ENCODE peak calls at places on chromosomes 3 and 15, in ten cellular contexts. One of them, this sample, is unnamed.

GRCh38 chr15:47471020-47471419 is 246.3 kb upstream of the SEMA6D start:
- DNase-seq in kidney epithelial cell: no peak
- DNase-seq in A549: no peak
- DNase-seq in fibroblast of the aortic adventitia: peak; percentile 32
- DNase-seq in cardiac fibroblast: peak; percentile 84
- DNase-seq in fibroblast of lung: no peak
- DNase-seq in ovary: no peak
- DNase-seq in SK-N-SH: no peak
- DNase-seq in HL-60: no peak
- DNase-seq in left ventricle myocardium inferior: no peak
- DNase-seq in this sample: no peak

GRCh38 chr3:197854596-197855343 is 63.7 kb downstream of the LRCH3 start:
- DNase-seq in SK-N-SH: no peak
- DNase-seq in HL-60: no peak
- DNase-seq in cardiac fibroblast: peak; percentile 93
- DNase-seq in kidney epithelial cell: peak; percentile 83
- DNase-seq in left ventricle myocardium inferior: no peak
- DNase-seq in A549: no peak
- DNase-seq in fibroblast of the aortic adventitia: peak; percentile 84
- DNase-seq in fibroblast of lung: peak; percentile 95
- DNase-seq in ovary: peak; percentile 48
- DNase-seq in this sample: peak; percentile 1

GRCh38 chr3:189572249-189572648 is 58.9 kb upstream of the TP63 start:
- DNase-seq in fibroblast of lung: peak; percentile 58
- DNase-seq in ovary: no peak
- DNase-seq in HL-60: no peak
- DNase-seq in A549: peak; percentile 5
- DNase-seq in left ventricle myocardium inferior: no peak
- DNase-seq in SK-N-SH: no peak
- DNase-seq in kidney epithelial cell: peak; percentile 32
- DNase-seq in cardiac fibroblast: peak; percentile 82
- DNase-seq in fibroblast of the aortic adventitia: peak; percentile 54
- DNase-seq in this sample: no peak

GRCh38 chr3:9793161-9793781 is 389 bp downstream of the ARPC4 start:
- DNase-seq in HL-60: peak; percentile 94
- DNase-seq in SK-N-SH: peak; percentile 35
- DNase-seq in fibroblast of lung: peak; percentile 55
- DNase-seq in left ventricle myocardium inferior: no peak
- DNase-seq in A549: no peak
- DNase-seq in fibroblast of the aortic adventitia: peak; percentile 52
- DNase-seq in cardiac fibroblast: peak; percentile 59
- DNase-seq in kidney epithelial cell: no peak
- DNase-seq in ovary: no peak
- DNase-seq in this sample: no peak

GRCh38 chr15:97082835-97083234 is 752.3 kb downstream of the NR2F2 start:
- DNase-seq in fibroblast of lung: no peak
- DNase-seq in HL-60: no peak
- DNase-seq in SK-N-SH: no peak
- DNase-seq in fibroblast of the aortic adventitia: no peak
- DNase-seq in left ventricle myocardium inferior: no peak
- DNase-seq in cardiac fibroblast: no peak
- DNase-seq in A549: no peak
- DNase-seq in ovary: no peak
- DNase-seq in kidney epithelial cell: no peak
- DNase-seq in this sample: no peak

GRCh38 chr3:87361956-87362355 is 85.6 kb upstream of the POU1F1 start:
- DNase-seq in HL-60: no peak
- DNase-seq in A549: no peak
- DNase-seq in left ventricle myocardium inferior: no peak
- DNase-seq in cardiac fibroblast: no peak
- DNase-seq in ovary: no peak
- DNase-seq in fibroblast of the aortic adventitia: no peak
- DNase-seq in SK-N-SH: no peak
- DNase-seq in kidney epithelial cell: no peak
- DNase-seq in fibroblast of lung: no peak
- DNase-seq in this sample: no peak

GRCh38 chr3:103057477-103057876 is 622.7 kb downstream of the ZPLD1 start:
- DNase-seq in ovary: no peak
- DNase-seq in cardiac fibroblast: no peak
- DNase-seq in fibroblast of the aortic adventitia: no peak
- DNase-seq in HL-60: no peak
- DNase-seq in SK-N-SH: no peak
- DNase-seq in A549: no peak
- DNase-seq in kidney epithelial cell: no peak
- DNase-seq in fibroblast of lung: no peak
- DNase-seq in left ventricle myocardium inferior: no peak
- DNase-seq in this sample: no peak

GRCh38 chr3:49607105-49607591 is 52.9 kb downstream of the BSN start:
- DNase-seq in A549: no peak
- DNase-seq in cardiac fibroblast: no peak
- DNase-seq in SK-N-SH: no peak
- DNase-seq in fibroblast of lung: no peak
- DNase-seq in kidney epithelial cell: no peak
- DNase-seq in fibroblast of the aortic adventitia: peak; percentile 43
- DNase-seq in left ventricle myocardium inferior: no peak
- DNase-seq in HL-60: no peak
- DNase-seq in ovary: no peak
- DNase-seq in this sample: no peak

GRCh38 chr3:191774485-191774884 is 313.5 kb downstream of the PYDC2 start:
- DNase-seq in left ventricle myocardium inferior: no peak
- DNase-seq in cardiac fibroblast: peak; percentile 41
- DNase-seq in kidney epithelial cell: peak; percentile 9
- DNase-seq in SK-N-SH: no peak
- DNase-seq in ovary: no peak
- DNase-seq in A549: peak; percentile 16
- DNase-seq in fibroblast of lung: peak; percentile 90
- DNase-seq in fibroblast of the aortic adventitia: peak; percentile 41
- DNase-seq in HL-60: no peak
- DNase-seq in this sample: peak; percentile 22

GRCh38 chr3:169458323-169458722 is 205.2 kb downstream of the MECOM start:
- DNase-seq in A549: no peak
- DNase-seq in HL-60: no peak
- DNase-seq in SK-N-SH: no peak
- DNase-seq in kidney epithelial cell: no peak
- DNase-seq in fibroblast of the aortic adventitia: no peak
- DNase-seq in fibroblast of lung: no peak
- DNase-seq in ovary: no peak
- DNase-seq in cardiac fibroblast: no peak
- DNase-seq in left ventricle myocardium inferior: peak; percentile 49
- DNase-seq in this sample: no peak

GRCh38 chr3:32255345-32255744 is 16.9 kb downstream of the CMTM8 start:
- DNase-seq in A549: no peak
- DNase-seq in left ventricle myocardium inferior: no peak
- DNase-seq in cardiac fibroblast: no peak
- DNase-seq in ovary: no peak
- DNase-seq in HL-60: no peak
- DNase-seq in kidney epithelial cell: no peak
- DNase-seq in SK-N-SH: no peak
- DNase-seq in fibroblast of lung: no peak
- DNase-seq in fibroblast of the aortic adventitia: no peak
- DNase-seq in this sample: no peak

GRCh38 chr15:66829551-66830131 is 127.6 kb downstream of the SMAD6 start:
- DNase-seq in SK-N-SH: no peak
- DNase-seq in cardiac fibroblast: no peak
- DNase-seq in A549: no peak
- DNase-seq in fibroblast of the aortic adventitia: no peak
- DNase-seq in HL-60: no peak
- DNase-seq in left ventricle myocardium inferior: no peak
- DNase-seq in ovary: no peak
- DNase-seq in kidney epithelial cell: no peak
- DNase-seq in fibroblast of lung: no peak
- DNase-seq in this sample: no peak

GRCh38 chr15:66825731-66826130 is 123.7 kb downstream of the SMAD6 start:
- DNase-seq in left ventricle myocardium inferior: no peak
- DNase-seq in SK-N-SH: no peak
- DNase-seq in ovary: no peak
- DNase-seq in fibroblast of lung: no peak
- DNase-seq in HL-60: no peak
- DNase-seq in A549: no peak
- DNase-seq in kidney epithelial cell: no peak
- DNase-seq in cardiac fibroblast: no peak
- DNase-seq in fibroblast of the aortic adventitia: no peak
- DNase-seq in this sample: no peak

GRCh38 chr15:66827039-66827697 is 125.1 kb downstream of the SMAD6 start:
- DNase-seq in cardiac fibroblast: no peak
- DNase-seq in kidney epithelial cell: no peak
- DNase-seq in left ventricle myocardium inferior: no peak
- DNase-seq in ovary: no peak
- DNase-seq in fibroblast of the aortic adventitia: no peak
- DNase-seq in fibroblast of lung: no peak
- DNase-seq in HL-60: no peak
- DNase-seq in A549: no peak
- DNase-seq in SK-N-SH: no peak
- DNase-seq in this sample: no peak

GRCh38 chr15:66826504-66826903 is 124.5 kb downstream of the SMAD6 start:
- DNase-seq in fibroblast of the aortic adventitia: no peak
- DNase-seq in SK-N-SH: no peak
- DNase-seq in cardiac fibroblast: no peak
- DNase-seq in kidney epithelial cell: no peak
- DNase-seq in HL-60: no peak
- DNase-seq in left ventricle myocardium inferior: no peak
- DNase-seq in A549: no peak
- DNase-seq in fibroblast of lung: no peak
- DNase-seq in ovary: no peak
- DNase-seq in this sample: no peak

GRCh38 chr15:66827698-66828055 is 125.6 kb downstream of the SMAD6 start:
- DNase-seq in HL-60: no peak
- DNase-seq in cardiac fibroblast: no peak
- DNase-seq in SK-N-SH: no peak
- DNase-seq in ovary: no peak
- DNase-seq in left ventricle myocardium inferior: no peak
- DNase-seq in fibroblast of lung: no peak
- DNase-seq in fibroblast of the aortic adventitia: no peak
- DNase-seq in A549: no peak
- DNase-seq in kidney epithelial cell: no peak
- DNase-seq in this sample: no peak
- H3K4me3 ChIP-seq in HL-60: no peak overlapping the region
- H3K4me3 ChIP-seq in cardiac fibroblast: no peak overlapping the region
- H3K4me3 ChIP-seq in SK-N-SH: no peak overlapping the region
- H3K4me3 ChIP-seq in ovary: no peak overlapping the region
- H3K4me3 ChIP-seq in left ventricle myocardium inferior: no peak overlapping the region
- H3K4me3 ChIP-seq in fibroblast of lung: no peak overlapping the region
- H3K4me3 ChIP-seq in fibroblast of the aortic adventitia: no peak overlapping the region
- H3K4me3 ChIP-seq in A549: no peak overlapping the region
- H3K4me3 ChIP-seq in kidney epithelial cell: no peak overlapping the region
- H3K4me3 ChIP-seq in this sample: no peak overlapping the region

DNA sequence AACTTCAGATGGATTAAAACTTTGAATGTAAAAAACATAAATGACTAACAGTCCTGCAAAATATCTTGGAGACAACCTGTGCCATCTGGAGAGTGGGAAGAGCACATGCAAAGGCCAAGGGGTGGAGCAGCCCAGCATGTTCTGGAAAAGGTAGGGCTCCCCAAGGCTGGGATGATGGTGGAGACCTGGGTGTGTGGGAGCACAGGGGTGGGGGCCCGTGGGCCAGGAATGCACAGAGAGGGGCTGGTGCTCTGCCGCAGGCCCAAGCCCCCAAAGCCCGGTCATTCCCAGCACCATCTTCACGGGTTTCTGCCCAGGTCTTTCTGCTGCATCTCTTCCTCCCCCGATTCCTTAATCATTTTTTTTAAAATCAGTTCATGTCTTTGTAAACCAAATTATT is 9.7 kb upstream of the GATA2 start:
- DNase-seq in A549: no peak
- DNase-seq in kidney epithelial cell: no peak
- DNase-seq in HL-60: no peak
- DNase-seq in fibroblast of the aortic adventitia: no peak
- DNase-seq in SK-N-SH: no peak
- DNase-seq in fibroblast of lung: no peak
- DNase-seq in left ventricle myocardium inferior: no peak
- DNase-seq in ovary: no peak
- DNase-seq in cardiac fibroblast: no peak
- DNase-seq in this sample: no peak
- TF ChIP-seq CTCF in A549: no peak
- TF ChIP-seq CTCF in kidney epithelial cell: no peak
- TF ChIP-seq CTCF in HL-60: no peak
- TF ChIP-seq CTCF in fibroblast of the aortic adventitia: no peak
- TF ChIP-seq CTCF in SK-N-SH: no peak
- TF ChIP-seq CTCF in fibroblast of lung: no peak
- TF ChIP-seq CTCF in left ventricle myocardium inferior: no peak
- TF ChIP-seq CTCF in ovary: no peak
- TF ChIP-seq CTCF in cardiac fibroblast: no peak
- TF ChIP-seq CTCF in this sample: no peak

DNA sequence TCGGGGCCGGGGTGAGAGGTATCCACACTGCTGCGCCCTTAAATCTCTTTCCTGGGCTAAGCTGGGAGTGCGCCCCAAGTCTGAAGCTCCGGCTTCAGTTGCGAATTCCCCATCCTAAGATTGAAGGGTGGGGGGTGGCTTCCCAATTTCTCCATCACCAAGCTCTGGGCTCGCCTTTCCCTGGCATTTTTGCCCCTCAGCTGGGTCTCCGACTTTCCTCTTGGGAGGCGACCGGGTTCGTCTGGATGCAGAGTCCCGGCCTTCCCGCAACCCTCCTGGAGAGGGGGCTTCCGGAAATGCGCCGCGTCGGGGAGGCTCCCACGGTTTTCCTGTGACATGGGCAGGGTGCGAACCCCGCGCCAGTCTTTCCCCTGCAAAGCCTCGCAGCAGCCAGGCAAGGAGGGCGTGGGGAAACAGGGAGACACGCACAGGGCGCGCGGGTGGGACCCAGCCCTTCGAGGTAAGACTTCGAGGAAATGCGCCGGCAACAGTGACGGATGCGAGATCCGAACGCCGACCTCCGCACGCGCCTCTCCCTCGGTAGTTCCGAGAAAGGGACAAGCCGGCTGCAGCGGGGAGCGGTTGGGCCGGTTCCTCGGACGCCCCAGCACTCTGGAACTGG is 426 bp upstream of the HCN4 start:
- DNase-seq in cardiac fibroblast: no peak
- DNase-seq in SK-N-SH: peak; percentile 57
- DNase-seq in HL-60: no peak
- DNase-seq in fibroblast of the aortic adventitia: no peak
- DNase-seq in left ventricle myocardium inferior: no peak
- DNase-seq in A549: no peak
- DNase-seq in ovary: no peak
- DNase-seq in kidney epithelial cell: no peak
- DNase-seq in fibroblast of lung: no peak
- DNase-seq in this sample: no peak
- H3K4me3 ChIP-seq in cardiac fibroblast: no peak overlapping the region
- H3K4me3 ChIP-seq in SK-N-SH: no peak overlapping the region
- H3K4me3 ChIP-seq in HL-60: no peak overlapping the region
- H3K4me3 ChIP-seq in fibroblast of the aortic adventitia: no peak overlapping the region
- H3K4me3 ChIP-seq in left ventricle myocardium inferior: peak overlapping the region; percentile 69
- H3K4me3 ChIP-seq in A549: peak overlapping the region; percentile 97
- H3K4me3 ChIP-seq in ovary: no peak overlapping the region
- H3K4me3 ChIP-seq in kidney epithelial cell: no peak overlapping the region
- H3K4me3 ChIP-seq in fibroblast of lung: no peak overlapping the region
- H3K4me3 ChIP-seq in this sample: no peak overlapping the region

DNA sequence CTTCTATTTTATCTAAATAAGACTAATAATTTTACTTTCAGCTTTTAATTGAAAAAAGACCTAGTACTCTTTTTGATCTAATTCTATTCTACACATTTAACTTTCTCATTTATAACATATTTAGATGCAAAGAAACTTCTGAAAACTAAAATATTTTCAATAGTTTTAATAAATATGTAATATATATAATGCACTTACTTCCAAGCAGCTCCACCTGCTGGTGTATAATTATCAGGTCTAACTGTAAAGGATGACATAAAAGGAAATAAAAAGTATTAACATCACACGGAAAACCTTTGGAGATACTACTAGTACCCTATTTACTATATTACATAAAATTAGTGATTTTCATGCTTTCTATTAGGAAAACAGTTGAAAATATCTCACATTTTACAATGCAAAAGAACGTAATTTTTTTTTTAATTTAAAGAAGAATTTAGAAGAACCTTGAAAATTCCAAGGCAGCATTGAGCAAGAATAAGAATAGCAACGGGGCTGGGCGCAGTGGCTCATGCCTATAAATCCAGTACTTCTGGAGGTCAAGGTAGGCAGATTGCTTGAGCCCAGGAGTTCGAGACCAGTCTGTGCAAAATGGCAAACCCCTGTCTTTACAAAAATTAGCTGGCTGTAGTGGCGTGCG is 10.2 kb downstream of the PLSCR5 start:
- DNase-seq in fibroblast of lung: peak; percentile 14
- DNase-seq in A549: peak; percentile 18
- DNase-seq in HL-60: no peak
- DNase-seq in SK-N-SH: no peak
- DNase-seq in cardiac fibroblast: peak; percentile 55
- DNase-seq in fibroblast of the aortic adventitia: peak; percentile 44
- DNase-seq in left ventricle myocardium inferior: no peak
- DNase-seq in kidney epithelial cell: no peak
- DNase-seq in ovary: no peak
- DNase-seq in this sample: no peak
- TF ChIP-seq CTCF in fibroblast of lung: peak; percentile 54
- TF ChIP-seq CTCF in A549: peak; percentile 55
- TF ChIP-seq CTCF in HL-60: no peak
- TF ChIP-seq CTCF in SK-N-SH: peak; percentile 58
- TF ChIP-seq CTCF in cardiac fibroblast: peak; percentile 30
- TF ChIP-seq CTCF in fibroblast of the aortic adventitia: peak; percentile 62
- TF ChIP-seq CTCF in left ventricle myocardium inferior: peak; percentile 44
- TF ChIP-seq CTCF in kidney epithelial cell: peak; percentile 45
- TF ChIP-seq CTCF in ovary: no peak
- TF ChIP-seq CTCF in this sample: peak; percentile 54